ENCODE peak calls at places on chromosomes 7 and 10, in four cellular contexts. One of them, this sample, is unnamed.

GRCh38 chr7:155568961-155569360 is 22.6 kb upstream of the CNPY1 start:
- DNase-seq in HepG2: no peak
- DNase-seq in K562: no peak
- DNase-seq in H1: no peak
- DNase-seq in this sample: no peak

GRCh38 chr10:69786791-69787190 is 14.9 kb upstream of the COL13A1 start:
- DNase-seq in HepG2: no peak
- DNase-seq in K562: no peak
- DNase-seq in H1: no peak
- DNase-seq in this sample: peak; percentile 31

GRCh38 chr7:51242881-51243518 is 73.6 kb downstream of the COBL start:
- DNase-seq in HepG2: no peak
- DNase-seq in K562: no peak
- DNase-seq in H1: no peak
- DNase-seq in this sample: no peak

GRCh38 chr10:31033166-31033565 is 1.5 kb upstream of the ZNF438 start:
- DNase-seq in HepG2: no peak
- DNase-seq in K562: no peak
- DNase-seq in H1: no peak
- DNase-seq in this sample: no peak

GRCh38 chr10:8073696-8074416 is 19.4 kb downstream of the GATA3 start:
- DNase-seq in HepG2: no peak
- DNase-seq in K562: no peak
- DNase-seq in H1: no peak
- DNase-seq in this sample: no peak

GRCh38 chr10:17375936-17376584 is 78.3 kb downstream of the ST8SIA6 start:
- DNase-seq in HepG2: peak; percentile 17
- DNase-seq in K562: peak; percentile 31
- DNase-seq in H1: peak; percentile 87
- DNase-seq in this sample: peak; percentile 7

GRCh38 chr10:17001961-17002749 is 127.5 kb downstream of the CUBN start:
- DNase-seq in HepG2: no peak
- DNase-seq in K562: no peak
- DNase-seq in H1: no peak
- DNase-seq in this sample: no peak

GRCh38 chr7:66301249-66301648 is 96.1 kb downstream of the TPST1 start:
- DNase-seq in HepG2: no peak
- DNase-seq in K562: no peak
- DNase-seq in H1: no peak
- DNase-seq in this sample: no peak

GRCh38 chr7:117090820-117091219 is 137.5 kb downstream of the ST7 start:
- DNase-seq in HepG2: no peak
- DNase-seq in K562: no peak
- DNase-seq in H1: no peak
- DNase-seq in this sample: no peak

DNA sequence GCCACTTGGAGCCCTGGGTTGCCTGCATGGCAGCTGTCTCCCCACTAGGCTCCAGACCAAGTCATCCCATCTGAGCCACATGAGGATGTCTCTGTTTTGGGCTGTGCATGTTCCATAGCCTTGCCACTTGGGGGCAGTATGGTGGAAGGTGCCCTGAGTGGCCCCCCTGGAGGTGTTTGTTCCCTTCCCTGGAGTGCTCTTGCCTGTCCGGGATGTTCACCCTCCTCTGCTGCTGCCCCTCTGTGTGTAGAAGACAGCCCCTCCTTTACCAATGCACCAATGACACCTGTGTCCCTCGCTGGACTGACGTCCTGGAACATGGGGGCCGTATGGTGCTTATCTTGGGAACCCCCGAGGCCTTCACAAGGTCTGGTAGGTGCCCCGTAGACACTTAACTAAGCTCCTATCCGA is 100.2 kb downstream of the ACTR3B start:
- DNase-seq in HepG2: peak; percentile 15
- DNase-seq in K562: peak; percentile 83
- DNase-seq in H1: peak; percentile 63
- DNase-seq in this sample: peak; percentile 49
- TF ChIP-seq PHF8 in HepG2: no peak
- TF ChIP-seq PHF8 in K562: no peak
- TF ChIP-seq PHF8 in H1: no peak
- TF ChIP-seq PHF8 in this sample: no peak

GRCh38 chr10:128247576-128247975 is 121.4 kb upstream of the MKI67 start:
- DNase-seq in HepG2: no peak
- DNase-seq in K562: no peak
- DNase-seq in H1: no peak
- DNase-seq in this sample: no peak

GRCh38 chr10:128245026-128245425 is 118.8 kb upstream of the MKI67 start:
- DNase-seq in HepG2: no peak
- DNase-seq in K562: no peak
- DNase-seq in H1: no peak
- DNase-seq in this sample: no peak

GRCh38 chr10:128237710-128238109 is 111.5 kb upstream of the MKI67 start:
- DNase-seq in HepG2: no peak
- DNase-seq in K562: no peak
- DNase-seq in H1: no peak
- DNase-seq in this sample: no peak

GRCh38 chr10:128242641-128243040 is 116.4 kb upstream of the MKI67 start:
- DNase-seq in HepG2: no peak
- DNase-seq in K562: no peak
- DNase-seq in H1: no peak
- DNase-seq in this sample: no peak
- TF ChIP-seq CTCF in HepG2: no peak
- TF ChIP-seq CTCF in K562: peak; percentile 32
- TF ChIP-seq CTCF in H1: no peak
- TF ChIP-seq CTCF in this sample: no peak

DNA sequence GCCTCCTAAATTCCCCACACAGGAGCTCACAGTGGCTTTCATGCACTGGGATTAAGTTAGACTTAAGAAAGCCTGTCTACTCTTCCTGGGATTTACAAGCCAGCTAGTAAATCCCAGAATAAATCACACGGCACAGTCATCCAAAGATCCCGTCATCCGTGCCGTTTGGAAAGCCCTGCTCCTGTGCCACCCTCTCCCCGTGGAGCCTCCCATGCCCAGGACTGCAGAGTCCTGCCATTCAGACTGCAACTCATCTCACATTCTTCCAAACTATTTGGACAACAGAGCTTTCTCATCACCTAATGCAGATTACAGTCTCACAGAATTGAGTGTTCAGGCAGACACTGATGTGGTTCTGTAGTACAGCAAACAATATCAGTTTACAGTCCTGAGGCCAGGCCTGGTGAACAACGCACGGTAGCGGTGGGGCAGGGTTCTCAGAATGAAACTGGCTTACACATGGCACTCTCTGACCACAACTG is 166.5 kb downstream of the EGFR start:
- DNase-seq in HepG2: no peak
- DNase-seq in K562: no peak
- DNase-seq in H1: peak; percentile 28
- DNase-seq in this sample: no peak
- TF ChIP-seq PHF8 in HepG2: no peak
- TF ChIP-seq PHF8 in K562: no peak
- TF ChIP-seq PHF8 in H1: no peak
- TF ChIP-seq PHF8 in this sample: no peak

GRCh38 chr10:81843042-81843441 is 32.0 kb upstream of the NRG3 start:
- DNase-seq in HepG2: no peak
- DNase-seq in K562: no peak
- DNase-seq in H1: no peak
- DNase-seq in this sample: peak; percentile 1

DNA sequence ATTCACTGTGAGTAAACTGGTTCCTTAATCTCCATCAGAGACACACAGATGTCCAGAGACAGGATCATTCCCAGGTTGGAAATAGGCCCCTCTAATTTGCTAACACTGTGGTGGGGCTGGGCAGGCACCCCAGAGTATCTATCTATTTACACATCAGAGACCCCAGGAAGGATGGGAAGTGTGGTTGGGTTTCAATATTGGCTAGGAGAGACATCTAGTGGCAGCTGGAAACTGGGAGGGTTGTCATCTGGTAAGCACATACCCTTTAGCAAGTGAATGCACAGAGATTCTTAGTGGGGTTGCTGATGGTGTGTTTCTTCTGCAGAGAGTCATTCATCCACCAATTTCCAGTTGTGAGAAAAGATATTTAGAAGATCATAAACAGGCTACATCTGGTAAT is 36.0 kb upstream of the NRG3 start:
- DNase-seq in HepG2: no peak
- DNase-seq in K562: no peak
- DNase-seq in H1: peak; percentile 55
- DNase-seq in this sample: no peak
- TF ChIP-seq CTCF in HepG2: no peak
- TF ChIP-seq CTCF in K562: no peak
- TF ChIP-seq CTCF in H1: peak; percentile 79
- TF ChIP-seq CTCF in this sample: peak; percentile 5

GRCh38 chr10:51716981-51717380 is 17.6 kb upstream of the CSTF2T start:
- DNase-seq in HepG2: no peak
- DNase-seq in K562: no peak
- DNase-seq in H1: no peak
- DNase-seq in this sample: no peak
- TF ChIP-seq PHF8 in HepG2: no peak
- TF ChIP-seq PHF8 in K562: no peak
- TF ChIP-seq PHF8 in H1: no peak
- TF ChIP-seq PHF8 in this sample: no peak

DNA sequence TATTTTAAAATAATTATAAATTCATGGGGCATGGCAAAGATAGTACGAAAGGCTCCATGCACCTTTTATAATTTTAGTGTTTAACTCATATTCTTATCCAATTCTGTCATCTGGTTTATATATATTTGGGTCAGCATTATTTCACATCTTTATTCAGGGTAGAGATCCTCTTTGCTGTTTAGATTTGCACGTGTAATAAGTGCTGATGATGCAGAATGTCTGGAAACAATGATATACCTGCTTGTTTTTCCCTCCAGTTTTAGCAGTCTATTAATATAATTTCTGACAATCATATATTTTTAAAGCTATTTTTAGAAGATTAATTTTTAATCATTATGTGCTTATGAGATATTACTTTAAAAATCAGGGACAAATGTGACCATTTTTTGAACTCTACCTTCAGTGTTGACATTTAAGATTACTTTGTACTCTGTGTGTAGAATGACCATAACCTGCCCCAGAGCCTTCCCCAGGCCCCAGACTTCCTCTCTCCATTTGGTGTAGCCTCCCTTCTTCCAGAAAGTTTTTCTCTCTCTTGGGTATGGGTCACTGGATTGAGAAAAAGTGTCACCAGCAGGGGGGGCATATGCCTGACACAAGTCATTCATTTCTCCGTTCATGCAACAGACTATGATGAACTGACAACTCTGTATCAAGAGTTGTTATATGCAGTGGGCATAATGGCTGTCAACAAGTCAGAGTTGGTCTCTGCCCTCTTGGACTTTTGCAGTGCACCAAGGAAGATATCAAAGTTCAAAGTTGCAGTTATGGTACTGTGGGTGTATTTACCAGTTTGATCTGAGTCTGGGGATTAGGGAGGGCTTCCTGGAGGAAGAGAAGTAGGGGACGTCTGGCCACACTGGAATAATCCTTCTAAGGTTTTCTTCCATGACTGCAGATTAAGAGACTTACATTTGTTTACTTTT is 192.6 kb upstream of the CCDC6 start:
- DNase-seq in HepG2: peak; percentile 12
- DNase-seq in K562: peak; percentile 51
- DNase-seq in H1: peak; percentile 50
- DNase-seq in this sample: peak; percentile 31
- TF ChIP-seq CTCF in HepG2: peak; percentile 31
- TF ChIP-seq CTCF in K562: peak; percentile 63
- TF ChIP-seq CTCF in H1: peak; percentile 42
- TF ChIP-seq CTCF in this sample: peak; percentile 44

DNA sequence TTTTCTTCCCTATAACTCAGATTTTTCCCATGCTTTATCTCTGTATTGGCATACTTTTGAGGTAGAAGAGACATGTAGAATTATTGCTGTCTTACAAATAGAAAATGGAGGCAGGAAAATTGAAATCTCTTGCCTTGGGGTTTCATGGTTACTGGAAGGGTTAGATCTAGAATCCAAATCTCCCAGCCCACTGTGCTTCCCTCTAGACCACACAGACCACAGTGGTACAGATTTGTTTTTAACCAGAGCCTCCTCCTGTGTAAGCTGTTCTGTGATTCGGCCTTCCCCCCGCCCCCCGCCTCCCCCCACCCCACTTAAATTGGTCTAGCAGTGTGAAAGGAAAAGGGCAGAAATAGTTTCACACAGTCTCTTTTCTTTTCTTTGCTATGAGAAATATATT is 368.9 kb upstream of the BMPER start:
- DNase-seq in HepG2: no peak
- DNase-seq in K562: no peak
- DNase-seq in H1: no peak
- DNase-seq in this sample: no peak
- TF ChIP-seq PHF8 in HepG2: no peak
- TF ChIP-seq PHF8 in K562: no peak
- TF ChIP-seq PHF8 in H1: no peak
- TF ChIP-seq PHF8 in this sample: no peak